ENCODE peak calls at places on chromosomes 16 and 17, in six cellular contexts. I is SK-N-SH, T is transverse colon, E is esophagus muscularis mucosa, F is HCT116, U is GM23338. Q is an unnamed sample.

GRCh38 chr16:12208341-12209035 is 232.0 kb downstream of the SNX29 start:
- DNase-seq in T (no peak), I (no peak), U (no peak), E (no peak), F (no peak), Q (no peak)

GRCh38 chr16:12976491-12976890 is 75.1 kb downstream of the SHISA9 start:
- DNase-seq in I (no peak), U (no peak), T (no peak), E (no peak), F (no peak), Q (no peak)

GRCh38 chr16:54930034-54930938 is at the start of gene IRX5:
- DNase-seq in F (peak; percentile 63), E (peak; percentile 92), U (peak; percentile 91), I (peak; percentile 92), T (peak; percentile 65), Q (peak; percentile 96)

GRCh38 chr16:48613061-48613957 is 3.3 kb upstream of the N4BP1 start:
- DNase-seq in F (no peak), U (peak; percentile 45), E (no peak), I (no peak), T (peak; percentile 43), Q (no peak)

GRCh38 chr17:47695664-47696376 is 1.9 kb downstream of the TBKBP1 start:
- DNase-seq in F (no peak), T (no peak), E (no peak), U (no peak), I (no peak), Q (no peak)

GRCh38 chr16:64356267-64356666 is 765.6 kb downstream of the CDH11 start:
- DNase-seq in T (no peak), E (no peak), I (no peak), U (no peak), F (no peak), Q (no peak)

GRCh38 chr16:11165894-11166665 is 89.9 kb downstream of the SOCS1 start:
- DNase-seq in I (no peak), T (no peak), U (no peak), E (no peak), F (no peak), Q (no peak)

GRCh38 chr16:54927125-54928015 is 3.3 kb upstream of the IRX5 start:
- DNase-seq in T (no peak), E (no peak), I (no peak), F (no peak), U (no peak), Q (no peak)

GRCh38 chr16:72793716-72794115 is 254.2 kb downstream of the ZFHX3 start:
- DNase-seq in U (no peak), E (peak; percentile 62), F (no peak), I (no peak), T (no peak), Q (no peak)

GRCh38 chr17:78324391-78325075 is 35.3 kb downstream of the SOCS3 start:
- DNase-seq in I (peak; percentile 89), F (no peak), E (peak; percentile 97), T (peak; percentile 60), U (peak; percentile 71), Q (peak; percentile 47)
- H3K27ac ChIP-seq in I (peak overlapping the region; percentile 92), F (peak overlapping the region; percentile 47), E (peak overlapping the region; percentile 89), T (peak overlapping the region; percentile 72), U (no peak overlapping the region), Q (peak overlapping the region; percentile 85)

GRCh38 chr16:80831039-80831438 is 26.6 kb upstream of the CDYL2 start:
- DNase-seq in I (no peak), F (no peak), E (no peak), U (no peak), T (no peak), Q (no peak)
- TF ChIP-seq POLR2AphosphoS5 in I (no peak), F (no peak), E (no peak), U (no peak), T (no peak), Q (no peak)

GRCh38 chr17:4588391-4588790 is 4.1 kb downstream of the SMTNL2 start:
- DNase-seq in I (no peak), U (no peak), F (no peak), E (no peak), T (no peak), Q (no peak)

GRCh38 chr17:4586043-4586442 is 1.7 kb downstream of the SMTNL2 start:
- DNase-seq in I (no peak), F (no peak), E (no peak), T (no peak), U (no peak), Q (no peak)

GRCh38 chr17:4587195-4587594 is 2.9 kb downstream of the SMTNL2 start:
- DNase-seq in T (no peak), F (no peak), E (no peak), U (no peak), I (no peak), Q (no peak)

GRCh38 chr17:4588862-4589625 is 4.7 kb downstream of the SMTNL2 start:
- DNase-seq in F (no peak), E (no peak), U (no peak), I (no peak), T (no peak), Q (no peak)

GRCh38 chr17:4587803-4588202 is 3.5 kb downstream of the SMTNL2 start:
- DNase-seq in E (no peak), T (no peak), I (peak; percentile 94), F (no peak), U (no peak), Q (no peak)
- H3K4me1 ChIP-seq in E (peaks cover 54% of the 10 kb centered on the region), T (peaks cover 15% of the 10 kb centered on the region), I (no peaks in the 10 kb centered on the region), F (peaks cover 8% of the 10 kb centered on the region), U (peaks cover 5% of the 10 kb centered on the region), Q (no peaks in the 10 kb centered on the region)

GRCh38 chr17:82407255-82407654 is 10.9 kb upstream of the HEXD start:
- DNase-seq in F (no peak), T (no peak), U (no peak), E (no peak), I (no peak), Q (no peak)
- H3K27ac ChIP-seq in F (peak overlapping the region; percentile 34), T (no peak overlapping the region), U (no peak overlapping the region), E (no peak overlapping the region), I (no peak overlapping the region), Q (no peak overlapping the region)

DNA sequence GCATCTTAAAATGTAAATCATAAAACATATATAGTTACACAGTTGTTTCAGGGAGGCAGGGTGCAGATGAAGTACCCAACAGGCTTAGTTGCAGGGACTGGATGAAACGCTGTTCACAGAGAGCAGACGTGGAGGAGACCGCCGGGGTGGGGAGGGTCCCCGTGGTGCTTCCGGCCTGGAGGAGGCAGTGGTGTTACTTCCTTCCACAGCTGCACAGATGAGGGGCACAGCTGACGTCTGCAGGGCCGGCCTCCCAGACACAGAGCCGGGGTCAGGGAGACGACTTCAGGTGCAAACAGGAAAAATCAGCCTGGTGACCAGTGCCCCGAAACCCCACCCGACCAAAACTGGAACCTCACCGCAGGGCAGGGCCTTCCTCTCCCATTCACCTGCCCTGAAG is 17.1 kb downstream of the SPIRE2 start:
- DNase-seq in E (no peak), T (peak; percentile 28), I (no peak), F (no peak), U (no peak), Q (no peak)
- TF ChIP-seq POLR2AphosphoS5 in E (no peak), T (no peak), I (no peak), F (no peak), U (no peak), Q (no peak)

GRCh38 chr17:70674061-70674460 is 504.7 kb downstream of the KCNJ2 start:
- DNase-seq in T (no peak), U (no peak), E (no peak), F (no peak), I (no peak), Q (no peak)
- H3K4me1 ChIP-seq in T (no peaks in the 10 kb centered on the region), U (no peaks in the 10 kb centered on the region), E (no peaks in the 10 kb centered on the region), F (no peaks in the 10 kb centered on the region), I (no peaks in the 10 kb centered on the region), Q (no peaks in the 10 kb centered on the region)

GRCh38 chr16:20136446-20136968 is 62.8 kb upstream of the GPR139 start:
- DNase-seq in F (no peak), I (no peak), U (no peak), T (no peak), E (no peak), Q (no peak)

GRCh38 chr16:20137194-20137593 is 63.5 kb upstream of the GPR139 start:
- DNase-seq in I (no peak), F (no peak), T (no peak), U (peak; percentile 39), E (no peak), Q (no peak)

DNA sequence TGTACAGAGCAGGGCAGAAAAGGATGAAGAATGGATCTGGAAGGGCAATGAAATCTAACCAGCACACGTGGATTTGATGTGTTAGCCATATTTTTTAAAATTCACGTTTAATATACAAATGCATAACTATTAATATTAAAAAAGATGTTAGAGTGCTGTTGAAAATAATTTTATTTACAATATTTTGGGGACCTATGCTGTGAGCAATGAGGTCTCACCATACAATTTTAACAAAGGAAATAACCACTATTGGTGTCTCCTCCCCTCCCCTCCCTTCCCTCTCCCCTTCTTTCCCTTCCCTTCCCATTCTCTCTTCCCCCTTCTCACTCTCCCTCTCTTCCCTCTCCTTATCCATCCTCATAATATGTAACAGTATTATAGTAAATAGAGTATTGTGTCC is 64.2 kb upstream of the GPR139 start:
- DNase-seq in F (no peak), U (no peak), T (no peak), E (no peak), I (no peak), Q (no peak)
- H3K27ac ChIP-seq in F (no peak overlapping the region), U (no peak overlapping the region), T (no peak overlapping the region), E (no peak overlapping the region), I (no peak overlapping the region), Q (no peak overlapping the region)

GRCh38 chr17:28041844-28042656 is 427 bp upstream of the NLK start:
- DNase-seq in U (peak; percentile 36), T (no peak), E (no peak), F (no peak), I (no peak), Q (no peak)
- TF ChIP-seq POLR2AphosphoS5 in U (no peak), T (no peak), E (no peak), F (no peak), I (no peak), Q (no peak)

Q was measured in breast epithelium.